ENCODE peak calls at places on chromosomes 3 and 15, in six cellular contexts. D is endothelial cell of umbilical vein, N is HCT116, A is GM12878, G is SK-N-SH, R is HepG2. Q is an unnamed sample.
A peak's percentile ranks its signal among the peaks of the same experiment; 100 is the strongest.

GRCh38 chr3:197380786-197381185 is 82.4 kb upstream of the DLG1 start:
- DNase-seq in D (no peak), N (no peak), A (no peak), G (peak; percentile 2), R (no peak), Q (no peak)

GRCh38 chr15:41983221-41983620 is 10.9 kb upstream of the EHD4 start:
- DNase-seq in D (no peak), N (no peak), A (no peak), G (no peak), R (no peak), Q (no peak)

GRCh38 chr3:155385896-155386295 is 92.4 kb upstream of the STRIT1 start:
- DNase-seq in D (no peak), N (no peak), A (no peak), G (no peak), R (no peak), Q (no peak)

GRCh38 chr15:80682201-80682600 is 12.9 kb upstream of the ABHD17C start:
- DNase-seq in D (no peak), N (no peak), A (no peak), G (no peak), R (no peak), Q (no peak)

GRCh38 chr15:80246425-80246894 is 5.6 kb downstream of the CTXND1 start:
- DNase-seq in D (no peak), N (no peak), A (no peak), G (no peak), R (peak; percentile 89), Q (no peak)

GRCh38 chr3:115019900-115020299 is 127.2 kb downstream of the ZBTB20 start:
- DNase-seq in D (no peak), N (no peak), A (no peak), G (no peak), R (no peak), Q (no peak)

GRCh38 chr3:111610612-111611054 is 15.5 kb upstream of the ZBED2 start:
- DNase-seq in D (no peak), N (peak; percentile 62), A (no peak), G (no peak), R (no peak), Q (no peak)

GRCh38 chr15:58260186-58260910 is 122.2 kb downstream of the AQP9 start:
- DNase-seq in D (no peak), N (no peak), A (no peak), G (no peak), R (no peak), Q (no peak)

GRCh38 chr15:82040862-82041261 is 5.0 kb downstream of the MEX3B start:
- DNase-seq in D (no peak), N (no peak), A (no peak), G (no peak), R (no peak), Q (no peak)

GRCh38 chr3:185880600-185880999 is 55.8 kb upstream of the IGF2BP2 start:
- DNase-seq in D (no peak), N (no peak), A (no peak), G (no peak), R (no peak), Q (no peak)

GRCh38 chr15:75785771-75786563 is 57.3 kb upstream of the UBE2Q2 start:
- DNase-seq in D (peak; percentile 15), N (no peak), A (no peak), G (peak; percentile 86), R (peak; percentile 31), Q (no peak)

GRCh38 chr15:32834156-32834555 is 116.4 kb downstream of the GREM1 start:
- DNase-seq in D (no peak), N (no peak), A (peak; percentile 39), G (no peak), R (no peak), Q (no peak)

GRCh38 chr15:77599899-77600298 is 32.8 kb downstream of the LINGO1 start:
- DNase-seq in D (peak; percentile 33), N (peak; percentile 61), A (no peak), G (peak; percentile 68), R (peak; percentile 20), Q (no peak)

GRCh38 chr3:194287392-194287791 is 63.7 kb downstream of the CPN2 start:
- DNase-seq in D (no peak), N (no peak), A (no peak), G (no peak), R (no peak), Q (no peak)

GRCh38 chr3:48398701-48399386 is 26.8 kb downstream of the FBXW12 start:
- DNase-seq in D (no peak), N (no peak), A (no peak), G (peak; percentile 7), R (no peak), Q (no peak)

GRCh38 chr3:183845608-183846288 is 20.4 kb upstream of the MAP6D1 start:
- DNase-seq in D (no peak), N (no peak), A (no peak), G (no peak), R (no peak), Q (no peak)

GRCh38 chr3:161555367-161555766 is 58.8 kb downstream of the OTOL1 start:
- DNase-seq in D (no peak), N (no peak), A (no peak), G (no peak), R (no peak), Q (no peak)

GRCh38 chr3:179526989-179527391 is 35.7 kb upstream of the ACTL6A start:
- DNase-seq in D (peak; percentile 94), N (no peak), A (no peak), G (peak; percentile 69), R (no peak), Q (peak; percentile 93)

GRCh38 chr3:45665101-45665572 is 24.1 kb upstream of the SACM1L start:
- DNase-seq in D (peak; percentile 78), N (peak; percentile 68), A (peak; percentile 25), G (peak; percentile 56), R (peak; percentile 71), Q (no peak)
- TF ChIP-seq POLR2AphosphoS5 in D (peak; percentile 13), N (peak; percentile 49), A (no peak), G (no peak), R (no peak), Q (no peak)

DNA sequence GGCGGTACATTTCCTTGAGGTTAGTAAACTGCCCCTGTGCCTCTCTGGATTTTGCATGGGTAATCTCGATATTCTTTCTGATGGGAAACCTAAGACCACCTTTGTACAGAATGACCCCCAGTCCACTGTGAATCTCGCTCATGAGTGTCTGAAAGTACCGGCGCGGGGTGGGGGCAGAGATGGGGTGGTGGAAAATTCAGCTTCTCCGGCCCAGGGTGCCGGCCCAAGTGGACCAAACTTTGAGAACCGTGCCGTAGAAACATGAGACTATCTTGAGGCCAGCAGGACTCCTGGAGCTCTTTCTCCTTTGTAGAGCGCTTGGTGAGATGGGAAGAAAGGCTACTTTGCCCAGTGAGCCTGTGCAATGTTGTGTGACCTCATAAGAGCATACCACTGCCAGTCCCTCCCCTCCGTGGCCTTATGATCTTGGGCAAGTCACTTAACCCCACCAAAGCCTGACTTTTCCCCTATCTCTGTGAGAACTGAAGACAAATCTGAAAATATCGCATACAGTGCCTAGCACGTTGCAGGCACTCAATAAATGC is 40.3 kb upstream of the VEPH1 start:
- DNase-seq in D (no peak), N (no peak), A (no peak), G (no peak), R (no peak), Q (no peak)
- H3K9ac ChIP-seq in D (peak overlapping the region; percentile 26), N (no peak overlapping the region), A (no peak overlapping the region), G (peak overlapping the region; percentile 40), R (no peak overlapping the region), Q (no peak overlapping the region)

DNA sequence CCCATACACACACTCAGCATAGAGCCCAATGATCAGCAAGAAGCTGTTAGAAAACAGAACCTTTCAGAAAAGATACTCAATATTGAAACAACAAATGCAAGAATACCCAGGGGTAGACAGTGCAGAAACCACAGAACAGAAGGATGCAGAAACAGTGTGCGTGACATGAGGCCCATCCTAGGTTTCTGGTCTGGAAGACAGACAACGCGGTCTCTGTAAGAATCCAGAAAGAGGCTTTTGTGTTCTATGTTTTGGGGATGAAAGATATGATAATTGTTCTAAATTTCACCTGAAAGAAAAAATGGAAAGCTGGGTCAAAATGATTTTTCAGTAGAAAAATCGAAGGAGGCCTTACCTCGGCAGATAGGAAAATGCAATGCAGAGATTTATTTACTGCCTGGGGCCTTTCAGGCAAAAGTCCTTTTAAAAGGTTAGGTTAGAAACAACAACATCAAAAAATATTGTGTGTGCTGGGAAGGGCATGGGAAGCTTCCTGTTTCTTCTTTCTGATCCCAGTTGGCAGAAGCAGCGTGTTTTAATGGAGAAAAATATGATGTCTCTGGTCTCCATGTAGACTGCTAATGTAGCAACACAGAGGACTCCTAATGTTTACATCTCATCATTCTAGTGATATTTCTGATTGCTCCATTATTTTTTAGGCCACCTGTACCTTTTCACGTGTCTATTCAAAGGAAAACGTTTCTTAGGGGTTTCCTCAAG is 17.0 kb downstream of the SYNM start:
- DNase-seq in D (peak; percentile 47), N (no peak), A (no peak), G (no peak), R (no peak), Q (no peak)
- TF ChIP-seq POLR2AphosphoS5 in D (no peak), N (no peak), A (no peak), G (no peak), R (no peak), Q (no peak)

GRCh38 chr3:58340594-58341244 is 8.0 kb downstream of the PXK start:
- DNase-seq in D (no peak), N (no peak), A (no peak), G (no peak), R (no peak), Q (no peak)
- H3K9ac ChIP-seq in D (no peak overlapping the region), N (no peak overlapping the region), A (no peak overlapping the region), G (no peak overlapping the region), R (no peak overlapping the region), Q (no peak overlapping the region)

GRCh38 chr3:65619391-65620298 is 419.1 kb downstream of the MAGI1 start:
- DNase-seq in D (peak; percentile 89), N (no peak), A (no peak), G (no peak), R (no peak), Q (no peak)

GRCh38 chr3:65623362-65623761 is 415.4 kb downstream of the MAGI1 start:
- DNase-seq in D (no peak), N (no peak), A (no peak), G (no peak), R (no peak), Q (no peak)

GRCh38 chr3:65627102-65627501 is 411.6 kb downstream of the MAGI1 start:
- DNase-seq in D (no peak), N (no peak), A (no peak), G (no peak), R (no peak), Q (no peak)

DNA sequence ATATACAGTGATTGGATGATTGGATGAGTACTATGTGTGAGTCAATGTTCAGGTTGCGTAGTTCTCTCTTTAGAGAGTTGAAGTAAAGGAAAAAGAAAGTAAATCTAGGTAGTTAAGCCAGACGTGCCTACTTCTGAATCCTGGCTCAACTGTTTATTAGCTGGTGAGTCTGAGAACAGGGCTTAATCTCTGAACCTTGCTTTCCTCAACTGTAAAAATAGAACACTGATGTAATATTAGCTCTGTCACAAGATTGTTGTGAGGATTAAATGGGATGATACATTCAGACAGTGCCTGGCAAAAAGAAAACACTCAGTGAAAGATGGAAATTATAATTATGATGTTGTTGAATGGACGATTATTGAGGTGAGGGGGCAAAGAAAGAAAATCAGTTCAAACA is 413.4 kb downstream of the MAGI1 start:
- DNase-seq in D (no peak), N (no peak), A (no peak), G (no peak), R (no peak), Q (no peak)
- TF ChIP-seq POLR2AphosphoS5 in D (no peak), N (no peak), A (no peak), G (no peak), R (no peak), Q (no peak)